ENCODE peak calls at places on chromosomes 2 and 18, in six cellular contexts. One of them, this sample, is unnamed.

GRCh38 chr2:187519419-187520120 is 34.7 kb downstream of the TFPI start:
- DNase-seq in KBM-7: no peak
- DNase-seq in M059J: no peak
- DNase-seq in activated CD4-positive, alpha-beta T cell treated with anti-CD3 and anti-CD28 coated beads for 24 hours: no peak
- DNase-seq in non-pigmented ciliary epithelial cell: no peak
- DNase-seq in stimulated activated CD4-positive, alpha-beta T cell treated with anti-CD3 and anti-CD28 coated beads, Interleukin-12 subunit alpha, Interleukin-12 subunit beta, amount 100 ng/mL, for 4 hours: no peak
- DNase-seq in this sample: no peak

GRCh38 chr2:24576617-24577016 is 85.6 kb downstream of the NCOA1 start:
- DNase-seq in activated CD4-positive, alpha-beta T cell treated with anti-CD3 and anti-CD28 coated beads for 24 hours: no peak
- DNase-seq in KBM-7: no peak
- DNase-seq in stimulated activated CD4-positive, alpha-beta T cell treated with anti-CD3 and anti-CD28 coated beads, Interleukin-12 subunit alpha, Interleukin-12 subunit beta, amount 100 ng/mL, for 4 hours: no peak
- DNase-seq in M059J: no peak
- DNase-seq in non-pigmented ciliary epithelial cell: no peak
- DNase-seq in this sample: no peak

GRCh38 chr18:692841-693240 is 19.6 kb downstream of the ENOSF1 start:
- DNase-seq in stimulated activated CD4-positive, alpha-beta T cell treated with anti-CD3 and anti-CD28 coated beads, Interleukin-12 subunit alpha, Interleukin-12 subunit beta, amount 100 ng/mL, for 4 hours: no peak
- DNase-seq in activated CD4-positive, alpha-beta T cell treated with anti-CD3 and anti-CD28 coated beads for 24 hours: no peak
- DNase-seq in KBM-7: no peak
- DNase-seq in M059J: no peak
- DNase-seq in non-pigmented ciliary epithelial cell: no peak
- DNase-seq in this sample: no peak

GRCh38 chr2:43218550-43219382 is 7.6 kb downstream of the ZFP36L2 start:
- DNase-seq in non-pigmented ciliary epithelial cell: no peak
- DNase-seq in activated CD4-positive, alpha-beta T cell treated with anti-CD3 and anti-CD28 coated beads for 24 hours: no peak
- DNase-seq in stimulated activated CD4-positive, alpha-beta T cell treated with anti-CD3 and anti-CD28 coated beads, Interleukin-12 subunit alpha, Interleukin-12 subunit beta, amount 100 ng/mL, for 4 hours: peak; percentile 29
- DNase-seq in KBM-7: peak; percentile 79
- DNase-seq in M059J: peak; percentile 22
- DNase-seq in this sample: peak; percentile 90

GRCh38 chr2:85801871-85802270 is 48.1 kb downstream of the ATOH8 start:
- DNase-seq in activated CD4-positive, alpha-beta T cell treated with anti-CD3 and anti-CD28 coated beads for 24 hours: no peak
- DNase-seq in stimulated activated CD4-positive, alpha-beta T cell treated with anti-CD3 and anti-CD28 coated beads, Interleukin-12 subunit alpha, Interleukin-12 subunit beta, amount 100 ng/mL, for 4 hours: no peak
- DNase-seq in non-pigmented ciliary epithelial cell: no peak
- DNase-seq in M059J: no peak
- DNase-seq in KBM-7: no peak
- DNase-seq in this sample: no peak

GRCh38 chr2:199760574-199760973 is 90.4 kb downstream of the FTCDNL1 start:
- DNase-seq in stimulated activated CD4-positive, alpha-beta T cell treated with anti-CD3 and anti-CD28 coated beads, Interleukin-12 subunit alpha, Interleukin-12 subunit beta, amount 100 ng/mL, for 4 hours: no peak
- DNase-seq in non-pigmented ciliary epithelial cell: no peak
- DNase-seq in KBM-7: no peak
- DNase-seq in activated CD4-positive, alpha-beta T cell treated with anti-CD3 and anti-CD28 coated beads for 24 hours: no peak
- DNase-seq in M059J: peak; percentile 7
- DNase-seq in this sample: no peak

GRCh38 chr18:29457316-29457715 is 1280.4 kb upstream of the CDH2 start:
- DNase-seq in KBM-7: no peak
- DNase-seq in M059J: no peak
- DNase-seq in non-pigmented ciliary epithelial cell: no peak
- DNase-seq in stimulated activated CD4-positive, alpha-beta T cell treated with anti-CD3 and anti-CD28 coated beads, Interleukin-12 subunit alpha, Interleukin-12 subunit beta, amount 100 ng/mL, for 4 hours: no peak
- DNase-seq in activated CD4-positive, alpha-beta T cell treated with anti-CD3 and anti-CD28 coated beads for 24 hours: no peak
- DNase-seq in this sample: no peak

GRCh38 chr18:50751490-50751889 is 68.3 kb downstream of the MRO start:
- DNase-seq in M059J: no peak
- DNase-seq in stimulated activated CD4-positive, alpha-beta T cell treated with anti-CD3 and anti-CD28 coated beads, Interleukin-12 subunit alpha, Interleukin-12 subunit beta, amount 100 ng/mL, for 4 hours: no peak
- DNase-seq in non-pigmented ciliary epithelial cell: no peak
- DNase-seq in activated CD4-positive, alpha-beta T cell treated with anti-CD3 and anti-CD28 coated beads for 24 hours: no peak
- DNase-seq in KBM-7: no peak
- DNase-seq in this sample: no peak

GRCh38 chr2:234204480-234204879 is 154.0 kb downstream of the SPP2 start:
- DNase-seq in M059J: peak; percentile 20
- DNase-seq in activated CD4-positive, alpha-beta T cell treated with anti-CD3 and anti-CD28 coated beads for 24 hours: no peak
- DNase-seq in KBM-7: no peak
- DNase-seq in non-pigmented ciliary epithelial cell: no peak
- DNase-seq in stimulated activated CD4-positive, alpha-beta T cell treated with anti-CD3 and anti-CD28 coated beads, Interleukin-12 subunit alpha, Interleukin-12 subunit beta, amount 100 ng/mL, for 4 hours: no peak
- DNase-seq in this sample: no peak

GRCh38 chr18:69567813-69568488 is 167.3 kb downstream of the DOK6 start:
- DNase-seq in M059J: peak; percentile 13
- DNase-seq in non-pigmented ciliary epithelial cell: no peak
- DNase-seq in stimulated activated CD4-positive, alpha-beta T cell treated with anti-CD3 and anti-CD28 coated beads, Interleukin-12 subunit alpha, Interleukin-12 subunit beta, amount 100 ng/mL, for 4 hours: no peak
- DNase-seq in KBM-7: no peak
- DNase-seq in activated CD4-positive, alpha-beta T cell treated with anti-CD3 and anti-CD28 coated beads for 24 hours: no peak
- DNase-seq in this sample: no peak

GRCh38 chr2:119491776-119492525 is 32.3 kb downstream of the SCTR start:
- DNase-seq in M059J: peak; percentile 86
- DNase-seq in non-pigmented ciliary epithelial cell: peak; percentile 81
- DNase-seq in KBM-7: no peak
- DNase-seq in stimulated activated CD4-positive, alpha-beta T cell treated with anti-CD3 and anti-CD28 coated beads, Interleukin-12 subunit alpha, Interleukin-12 subunit beta, amount 100 ng/mL, for 4 hours: no peak
- DNase-seq in activated CD4-positive, alpha-beta T cell treated with anti-CD3 and anti-CD28 coated beads for 24 hours: no peak
- DNase-seq in this sample: no peak

This sample was measured in HL-60.